ENCODE peak calls at places on chromosomes 6 and 20, in four cellular contexts. M, S, B and F are unnamed samples.

GRCh38 chr6:66935612-66936011 is 1228.6 kb upstream of the EYS start:
- DNase-seq in M (no peak), S (no peak), B (no peak), F (no peak)

GRCh38 chr6:116840091-116840490 is 11.2 kb upstream of the GPRC6A start:
- DNase-seq in M (no peak), S (peak; percentile 30), B (no peak), F (no peak)

GRCh38 chr6:149855040-149855654 is 9.0 kb downstream of the LRP11 start:
- DNase-seq in M (peak; percentile 89), S (no peak), B (peak; percentile 78), F (no peak)

GRCh38 chr6:36907781-36908180 is 22.0 kb downstream of the C6orf89 start:
- DNase-seq in M (no peak), S (peak; percentile 29), B (no peak), F (no peak)

GRCh38 chr6:163930012-163930411 is 515.5 kb downstream of the QKI start:
- DNase-seq in M (no peak), S (no peak), B (no peak), F (no peak)

GRCh38 chr6:136230219-136230980 is 19.7 kb downstream of the MTFR2 start:
- DNase-seq in M (peak; percentile 27), S (no peak), B (no peak), F (no peak)

GRCh38 chr20:24783631-24784492 is 165.2 kb upstream of the CST7 start:
- DNase-seq in M (peak; percentile 19), S (no peak), B (peak; percentile 36), F (peak; percentile 20)

GRCh38 chr20:41339957-41340326 is 679 bp upstream of the LPIN3 start:
- DNase-seq in M (peak; percentile 77), S (peak; percentile 89), B (peak; percentile 81), F (no peak)

GRCh38 chr6:136304410-136304809 is 14.8 kb upstream of the BCLAF1 start:
- DNase-seq in M (no peak), S (no peak), B (no peak), F (no peak)

GRCh38 chr6:17663203-17663602 is 43.5 kb downstream of the NUP153 start:
- DNase-seq in M (no peak), S (peak; percentile 40), B (no peak), F (no peak)

GRCh38 chr20:8932192-8933150 is 136.4 kb upstream of the PLCB4 start:
- DNase-seq in M (peak; percentile 42), S (no peak), B (no peak), F (no peak)

GRCh38 chr20:34977365-34978091 is 21.9 kb downstream of the MYH7B start:
- DNase-seq in M (no peak), S (peak; percentile 57), B (peak; percentile 56), F (no peak)

GRCh38 chr6:36150283-36150682 is 20.0 kb downstream of the MAPK13 start:
- DNase-seq in M (no peak), S (no peak), B (no peak), F (no peak)

GRCh38 chr20:20702330-20703245 is 9.9 kb downstream of the RALGAPA2 start:
- DNase-seq in M (no peak), S (no peak), B (no peak), F (no peak)

GRCh38 chr6:131980338-131980790 is 29.2 kb upstream of the CCN2 start:
- DNase-seq in M (no peak), S (no peak), B (no peak), F (no peak)

GRCh38 chr6:2877057-2877882 is 25.8 kb downstream of the SERPINB9 start:
- DNase-seq in M (peak; percentile 86), S (no peak), B (peak; percentile 85), F (no peak)

GRCh38 chr20:49529470-49529869 is 38.5 kb downstream of the PTGIS start:
- DNase-seq in M (no peak), S (no peak), B (no peak), F (no peak)

GRCh38 chr6:132391391-132392291 is 9.6 kb downstream of the MOXD1 start:
- DNase-seq in M (no peak), S (no peak), B (no peak), F (no peak)

GRCh38 chr6:40556023-40556422 is 31.1 kb downstream of the LRFN2 start:
- DNase-seq in M (no peak), S (no peak), B (no peak), F (no peak)

GRCh38 chr6:137853569-137854213 is 13.4 kb upstream of the TNFAIP3 start:
- DNase-seq in M (no peak), S (peak; percentile 37), B (no peak), F (no peak)

GRCh38 chr20:34703573-34704176 is 469 bp upstream of the TP53INP2 start:
- DNase-seq in M (no peak), S (peak; percentile 36), B (peak; percentile 81), F (no peak)

GRCh38 chr6:13695217-13695616 is 16.4 kb downstream of the RANBP9 start:
- DNase-seq in M (no peak), S (no peak), B (no peak), F (no peak)

GRCh38 chr20:36093025-36093803 is 61.3 kb upstream of the EPB41L1 start:
- DNase-seq in M (peak; percentile 82), S (no peak), B (no peak), F (no peak)

GRCh38 chr6:54647301-54647664 is 199.3 kb upstream of the FAM83B start:
- DNase-seq in M (no peak), S (no peak), B (no peak), F (no peak)

GRCh38 chr6:101404767-101405166 is 11.3 kb downstream of the GRIK2 start:
- DNase-seq in M (no peak), S (no peak), B (no peak), F (no peak)

GRCh38 chr6:11770546-11771466 is 7.8 kb downstream of the ADTRP start:
- DNase-seq in M (peak; percentile 92), S (peak; percentile 48), B (no peak), F (no peak)

GRCh38 chr6:158312165-158312564 is at the start of gene TULP4:
- DNase-seq in M (no peak), S (no peak), B (no peak), F (no peak)

GRCh38 chr6:115131709-115132490 is 789.1 kb upstream of the HS3ST5 start:
- DNase-seq in M (no peak), S (no peak), B (no peak), F (no peak)

GRCh38 chr6:26414281-26414680 is 12.2 kb downstream of the BTN3A1 start:
- DNase-seq in M (no peak), S (peak; percentile 48), B (no peak), F (no peak)

GRCh38 chr6:26415036-26415614 is 13.1 kb downstream of the BTN3A1 start:
- DNase-seq in M (no peak), S (no peak), B (peak; percentile 39), F (no peak)

GRCh38 chr6:26412954-26413353 is 10.9 kb downstream of the BTN3A1 start:
- DNase-seq in M (no peak), S (no peak), B (no peak), F (no peak)

GRCh38 chr6:26416288-26416687 is 14.2 kb downstream of the BTN3A1 start:
- DNase-seq in M (no peak), S (no peak), B (peak; percentile 21), F (no peak)

GRCh38 chr6:26415791-26416190 is 13.7 kb downstream of the BTN3A1 start:
- DNase-seq in M (no peak), S (no peak), B (no peak), F (no peak)
- TF ChIP-seq CHD4 in M (no peak), S (no peak), B (no peak), F (no peak)

GRCh38 chr6:82842721-82843120 is 222.9 kb downstream of the UBE3D start:
- DNase-seq in M (no peak), S (no peak), B (no peak), F (no peak)

GRCh38 chr6:82840571-82840970 is 225.1 kb downstream of the UBE3D start:
- DNase-seq in M (no peak), S (no peak), B (no peak), F (no peak)

GRCh38 chr6:82841309-82841708 is 224.3 kb downstream of the UBE3D start:
- DNase-seq in M (no peak), S (no peak), B (no peak), F (no peak)

GRCh38 chr6:82843291-82843885 is 222.3 kb downstream of the UBE3D start:
- DNase-seq in M (no peak), S (no peak), B (no peak), F (no peak)
- TF ChIP-seq CHD4 in M (no peak), S (no peak), B (no peak), F (no peak)

GRCh38 chr6:111215134-111215533 is 127.8 kb downstream of the SLC16A10 start:
- DNase-seq in M (no peak), S (no peak), B (no peak), F (no peak)

GRCh38 chr6:111212625-111213024 is 125.3 kb downstream of the SLC16A10 start:
- DNase-seq in M (no peak), S (no peak), B (no peak), F (no peak)

GRCh38 chr6:111210074-111210729 is 122.9 kb downstream of the SLC16A10 start:
- DNase-seq in M (peak; percentile 51), S (peak; percentile 62), B (peak; percentile 60), F (peak; percentile 30)

GRCh38 chr6:111208928-111209327 is 121.6 kb downstream of the SLC16A10 start:
- DNase-seq in M (no peak), S (no peak), B (peak; percentile 25), F (no peak)

GRCh38 chr6:111211411-111212030 is 124.2 kb downstream of the SLC16A10 start:
- DNase-seq in M (no peak), S (peak; percentile 63), B (no peak), F (no peak)
- TF ChIP-seq CHD4 in M (no peak), S (no peak), B (no peak), F (no peak)

DNA sequence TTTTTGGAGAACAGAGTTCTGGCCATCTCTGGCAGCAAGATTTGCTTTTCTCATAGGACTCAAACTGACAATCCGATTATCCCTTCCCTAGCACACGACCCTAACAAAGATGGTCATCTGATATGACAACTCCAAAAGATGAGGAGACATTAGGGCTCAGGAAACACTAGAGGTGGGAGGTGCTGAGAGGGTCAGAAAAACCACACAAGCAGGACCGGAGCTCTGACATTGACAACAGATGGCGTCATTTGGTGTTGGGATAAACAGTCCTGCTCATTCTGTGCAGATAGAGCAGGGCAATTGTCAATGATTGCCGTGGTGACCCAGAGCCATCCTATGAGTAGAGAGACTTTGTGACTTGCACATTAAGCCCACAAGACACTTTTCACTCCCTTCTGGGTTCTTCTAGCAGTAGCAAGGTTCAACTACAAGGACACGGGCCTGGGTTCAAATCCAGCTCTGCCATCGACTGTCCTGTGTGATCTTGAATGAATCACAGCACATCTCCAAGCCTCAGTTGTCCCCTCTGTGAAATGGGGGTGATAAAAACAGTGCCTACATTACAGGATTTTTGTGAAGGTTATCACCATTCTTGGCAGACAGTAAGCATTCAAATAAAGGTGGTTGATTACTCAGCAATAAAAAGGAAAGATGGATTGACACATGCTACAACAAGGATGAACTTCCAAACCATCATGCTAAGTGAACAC is 6.4 kb upstream of the TGM2 start:
- DNase-seq in M (no peak), S (peak; percentile 42), B (peak; percentile 71), F (no peak)
- TF ChIP-seq CHD4 in M (no peak), S (peak; percentile 79), B (peak; percentile 81), F (no peak)